ENCODE peak calls at places on chromosomes 12 and 14, in six cellular contexts. A is AG09309, C is right atrium auricular region, L is ovary, Z is lower leg skin, H is BE2C. M is an unnamed sample.

GRCh38 chr12:124125472-124125871 is 152.5 kb downstream of the ZNF664 start:
- DNase-seq in H (no peak), A (no peak), C (no peak), Z (no peak), L (no peak), M (no peak)

GRCh38 chr12:108620236-108620879 is 13.3 kb downstream of the SELPLG start:
- DNase-seq in L (no peak), Z (no peak), H (no peak), C (no peak), A (no peak), M (no peak)

GRCh38 chr12:54304187-54304810 is 3.5 kb upstream of the NFE2 start:
- DNase-seq in L (peak), A (peak), Z (peak), C (peak), H (peak), M (no peak)

GRCh38 chr12:123105427-123105826 is 45.5 kb downstream of the PITPNM2 start:
- DNase-seq in L (no peak), C (no peak), A (no peak), H (no peak), Z (no peak), M (no peak)

GRCh38 chr12:65187665-65188064 is 18.3 kb downstream of the LEMD3 start:
- DNase-seq in H (no peak), L (no peak), A (no peak), Z (no peak), C (no peak), M (no peak)

GRCh38 chr12:29782821-29783772 is 645 bp downstream of the TMTC1 start:
- DNase-seq in H (peak), Z (peak), C (peak), A (no peak), L (peak), M (no peak)

GRCh38 chr12:87163122-87163521 is 866.1 kb downstream of the C12orf50 start:
- DNase-seq in Z (no peak), C (no peak), L (no peak), H (no peak), A (no peak), M (no peak)

GRCh38 chr14:73167727-73168126 is 31.4 kb downstream of the PSEN1 start:
- DNase-seq in C (no peak), H (no peak), Z (no peak), L (no peak), A (no peak), M (no peak)

GRCh38 chr12:92096346-92097136 is 49.1 kb downstream of the BTG1 start:
- DNase-seq in A (no peak), Z (no peak), C (no peak), H (no peak), L (no peak), M (no peak)

GRCh38 chr14:36619131-36619530 is 36.7 kb upstream of the NKX2-8 start:
- DNase-seq in C (no peak), A (no peak), H (no peak), L (no peak), Z (no peak), M (no peak)

GRCh38 chr12:66963901-66964300 is 285.0 kb upstream of the GRIP1 start:
- DNase-seq in C (no peak), H (no peak), A (no peak), Z (no peak), L (no peak), M (no peak)

GRCh38 chr12:64180951-64181350 is 41.1 kb downstream of the KICS2 start:
- DNase-seq in H (no peak), C (peak), Z (no peak), L (no peak), A (no peak), M (no peak)

GRCh38 chr12:26402648-26403047 is 207.3 kb downstream of the SSPN start:
- DNase-seq in Z (no peak), H (no peak), A (no peak), L (no peak), C (no peak), M (no peak)

GRCh38 chr14:105913221-105913620 is 386.8 kb downstream of the TMEM121 start:
- DNase-seq in L (no peak), H (no peak), C (no peak), A (no peak), Z (no peak), M (no peak)

GRCh38 chr14:36504805-36505192 is 15.2 kb downstream of the NKX2-1 start:
- DNase-seq in L (no peak), Z (no peak), A (no peak), C (no peak), H (no peak), M (no peak)

GRCh38 chr14:59067135-59067894 is 121.2 kb upstream of the DAAM1 start:
- DNase-seq in C (no peak), L (no peak), Z (no peak), A (no peak), H (no peak), M (no peak)

GRCh38 chr12:102958073-102958829 is 777 bp downstream of the ASCL1 start:
- DNase-seq in A (no peak), C (no peak), L (no peak), H (peak), Z (no peak), M (peak)

GRCh38 chr12:49507139-49507538 is 31.7 kb upstream of the KCNH3 start:
- DNase-seq in A (peak), H (no peak), Z (no peak), L (no peak), C (no peak), M (peak)

GRCh38 chr12:115599251-115599811 is 678.2 kb downstream of the MED13L start:
- DNase-seq in L (no peak), Z (no peak), H (no peak), A (no peak), C (no peak), M (no peak)

GRCh38 chr12:41507286-41507685 is 319.2 kb downstream of the PDZRN4 start:
- DNase-seq in L (no peak), C (no peak), H (no peak), Z (no peak), A (no peak), M (no peak)

GRCh38 chr12:120060196-120060595 is 56.4 kb downstream of the RAB35 start:
- DNase-seq in Z (no peak), A (no peak), H (no peak), C (no peak), L (no peak), M (no peak)

GRCh38 chr12:103626498-103626897 is 39.4 kb downstream of the STAB2 start:
- DNase-seq in C (peak), L (no peak), A (peak), H (peak), Z (no peak), M (no peak)

GRCh38 chr12:17976202-17976601 is 113.8 kb downstream of the RERGL start:
- DNase-seq in C (no peak), Z (no peak), H (no peak), A (no peak), L (no peak), M (no peak)

GRCh38 chr14:105500036-105500725 is 9.1 kb downstream of the TEDC1 start:
- DNase-seq in C (no peak), Z (no peak), L (no peak), H (no peak), A (no peak), M (no peak)

GRCh38 chr14:101969480-101969879 is 5.1 kb downstream of the DYNC1H1 start:
- DNase-seq in L (no peak), A (no peak), Z (no peak), H (no peak), C (no peak), M (no peak)

GRCh38 chr12:8445731-8446130 is 10.0 kb upstream of the CLEC6A start:
- DNase-seq in L (no peak), H (no peak), C (no peak), A (no peak), Z (no peak), M (no peak)

GRCh38 chr14:102969060-102969791 is 46.8 kb downstream of the AMN start:
- DNase-seq in Z (no peak), C (no peak), L (no peak), H (no peak), A (no peak), M (no peak)

GRCh38 chr12:125228519-125229260 is 163.5 kb downstream of the AACS start:
- DNase-seq in L (no peak), H (peak), A (no peak), C (no peak), Z (no peak), M (no peak)

GRCh38 chr12:30973830-30974229 is 47.3 kb downstream of the TSPAN11 start:
- DNase-seq in A (no peak), H (no peak), C (no peak), Z (no peak), L (no peak), M (no peak)

GRCh38 chr12:51923506-51924365 is 16.4 kb downstream of the ACVRL1 start:
- DNase-seq in A (no peak), C (no peak), L (peak), H (peak), Z (peak), M (no peak)

GRCh38 chr14:71311061-71311460 is 403.8 kb downstream of the PCNX1 start:
- DNase-seq in Z (no peak), H (no peak), L (no peak), C (no peak), A (no peak), M (no peak)

GRCh38 chr12:132063491-132063890 is 80.6 kb downstream of the DDX51 start:
- DNase-seq in L (no peak), A (no peak), Z (no peak), C (no peak), H (no peak), M (no peak)

GRCh38 chr12:123097521-123098084 is 53.3 kb downstream of the PITPNM2 start:
- DNase-seq in L (peak), Z (no peak), A (no peak), H (no peak), C (peak), M (no peak)

GRCh38 chr14:89349196-89350008 is 67.6 kb downstream of the FOXN3 start:
- DNase-seq in H (peak), Z (no peak), L (peak), A (no peak), C (no peak), M (peak)

GRCh38 chr12:132236129-132236929 is 92.1 kb downstream of the NOC4L start:
- DNase-seq in H (no peak), C (no peak), A (no peak), Z (no peak), L (no peak), M (no peak)

GRCh38 chr12:116662612-116663144 is 75.2 kb downstream of the SPRING1 start:
- DNase-seq in A (no peak), Z (no peak), L (peak), C (no peak), H (peak), M (no peak)

GRCh38 chr12:42161529-42161928 is 16.9 kb upstream of the GXYLT1 start:
- DNase-seq in Z (no peak), C (no peak), A (no peak), H (no peak), L (no peak), M (no peak)

GRCh38 chr12:32651151-32651955 is 27.7 kb upstream of the DNM1L start:
- DNase-seq in Z (no peak), C (no peak), H (no peak), L (no peak), A (no peak), M (no peak)

GRCh38 chr12:32650508-32650907 is 28.6 kb upstream of the DNM1L start:
- DNase-seq in L (no peak), Z (no peak), H (no peak), C (no peak), A (no peak), M (no peak)

GRCh38 chr12:32647275-32647674 is 31.8 kb upstream of the DNM1L start:
- DNase-seq in C (no peak), H (no peak), L (no peak), Z (no peak), A (no peak), M (no peak)

DNA sequence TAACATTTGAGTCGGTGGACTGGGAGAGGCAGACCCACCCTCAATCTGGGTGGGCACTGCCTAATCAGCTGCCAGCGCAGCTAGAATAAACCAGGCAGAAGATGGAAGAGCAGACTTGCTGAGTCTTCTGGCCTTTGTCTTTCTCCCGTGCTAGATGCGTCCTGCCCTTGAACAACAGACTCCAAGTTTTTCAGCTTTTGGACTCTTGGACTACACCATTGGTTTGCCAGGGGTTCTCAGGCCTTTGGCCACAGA is 27.2 kb upstream of the DNM1L start:
- DNase-seq in L (no peak), C (no peak), A (no peak), Z (no peak), H (no peak), M (no peak)
- TF ChIP-seq CTCF in L (no peak), C (no peak), A (no peak), Z (no peak), H (no peak), M (no peak)

DNA sequence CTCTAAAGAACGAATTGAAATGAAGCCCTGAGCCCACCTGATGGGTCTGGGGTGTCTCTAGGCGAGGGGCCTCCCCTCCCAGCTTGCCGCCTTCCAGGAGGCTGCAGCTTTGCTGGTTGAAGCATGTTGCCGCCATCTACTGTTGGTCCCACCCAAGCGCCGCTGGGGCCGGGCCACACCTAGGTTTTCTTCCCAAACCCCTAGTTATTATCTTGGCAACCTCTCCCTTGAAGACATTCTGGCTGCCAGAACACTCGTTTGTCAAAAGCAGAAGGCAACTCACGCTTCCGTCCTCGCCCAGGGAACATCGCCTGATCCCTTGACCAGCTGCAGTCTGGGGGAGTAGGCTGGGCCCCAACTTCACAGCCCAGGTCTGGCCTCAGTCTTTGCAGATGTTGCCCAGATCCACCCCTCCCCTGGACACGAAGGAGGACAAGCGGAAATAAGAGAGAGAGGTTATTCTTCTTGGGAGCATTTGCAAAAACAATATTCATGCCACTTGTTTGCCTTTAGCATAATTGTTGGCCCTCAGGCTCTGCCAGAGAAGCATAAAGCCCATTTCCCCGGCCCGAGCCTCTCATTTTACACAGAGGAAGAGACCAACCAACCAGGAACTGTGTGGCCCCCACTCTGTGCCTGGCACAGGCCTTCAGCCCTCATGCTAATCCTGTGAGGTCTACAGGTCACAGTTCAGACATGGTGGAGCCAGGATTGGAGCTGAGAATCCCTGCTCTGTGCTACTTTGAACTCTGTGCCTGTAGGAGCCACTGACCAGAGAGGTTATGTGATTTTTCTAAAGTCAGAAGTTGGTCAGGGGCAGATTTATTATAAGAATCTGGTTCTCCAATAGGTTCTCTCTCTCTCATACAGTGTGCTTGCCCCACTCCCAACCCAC is 6.7 kb downstream of the EMP1 start:
- DNase-seq in C (peak), L (peak), Z (peak), H (peak), A (no peak), M (no peak)
- H3K4me3 ChIP-seq in C (peak), L (no peak), Z (no peak), H (no peak), A (peak), M (no peak)

DNA sequence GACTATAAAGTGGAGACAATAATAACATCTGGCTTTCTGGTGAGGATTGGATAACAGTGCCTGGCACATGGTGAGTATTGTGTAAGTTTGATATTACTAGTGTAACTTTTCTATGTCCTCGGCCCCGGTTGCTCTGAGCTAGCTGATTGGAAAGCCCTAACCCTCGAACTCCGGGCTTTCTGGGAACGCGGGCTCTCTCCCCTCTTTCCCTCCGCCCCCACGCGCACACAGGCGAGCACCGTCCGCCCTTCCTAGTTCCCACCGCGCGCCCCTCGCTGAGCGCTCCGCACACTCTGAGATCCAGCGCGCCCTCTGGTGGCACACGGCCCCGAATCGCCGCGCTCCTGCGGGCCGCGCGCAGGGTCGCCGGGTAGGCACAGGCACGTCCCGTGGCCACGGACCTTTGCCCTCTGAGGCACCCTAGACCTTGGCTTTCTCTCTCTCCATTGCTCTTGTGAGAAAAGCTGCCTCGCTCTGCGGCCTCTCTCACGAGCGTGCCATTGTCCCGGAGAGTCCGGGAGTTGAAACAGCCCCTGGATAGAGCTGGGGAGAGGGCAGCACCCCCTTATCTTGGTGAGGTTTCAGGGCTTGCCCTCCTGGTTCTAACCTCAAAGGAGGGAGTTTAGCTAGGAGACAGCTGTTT is 23.2 kb upstream of the ESRRB start:
- DNase-seq in C (no peak), A (no peak), L (peak), H (peak), Z (no peak), M (no peak)
- TF ChIP-seq CTCF in C (peak), A (peak), L (peak), H (peak), Z (peak), M (peak)

DNA sequence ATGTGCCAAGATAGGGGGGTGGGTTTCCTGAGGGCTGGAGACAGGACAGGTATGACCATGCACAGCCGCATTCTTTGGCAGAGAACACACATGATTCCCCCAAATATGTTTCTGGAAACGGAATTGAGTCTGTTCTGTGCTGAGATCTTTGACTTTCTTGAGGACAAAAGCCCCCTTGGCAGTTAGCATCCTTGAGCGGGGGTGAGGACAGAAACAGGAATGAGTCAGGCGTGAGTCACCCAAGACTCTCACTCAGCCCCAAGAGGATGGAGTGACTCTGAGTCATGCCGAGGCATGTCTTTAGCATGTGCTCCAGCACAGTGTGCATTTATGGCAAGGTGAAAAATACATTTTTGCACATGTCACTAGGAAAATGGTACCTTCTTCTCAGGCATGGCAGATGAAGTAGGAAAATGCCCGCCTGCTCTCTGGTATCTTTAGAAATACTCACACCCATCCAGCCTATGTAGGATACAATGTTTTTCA is 52.1 kb downstream of the DAD1 start:
- DNase-seq in Z (peak), C (peak), H (no peak), A (peak), L (peak), M (peak)
- H3K4me3 ChIP-seq in Z (no peak), C (no peak), H (no peak), A (no peak), L (no peak), M (no peak)

DNA sequence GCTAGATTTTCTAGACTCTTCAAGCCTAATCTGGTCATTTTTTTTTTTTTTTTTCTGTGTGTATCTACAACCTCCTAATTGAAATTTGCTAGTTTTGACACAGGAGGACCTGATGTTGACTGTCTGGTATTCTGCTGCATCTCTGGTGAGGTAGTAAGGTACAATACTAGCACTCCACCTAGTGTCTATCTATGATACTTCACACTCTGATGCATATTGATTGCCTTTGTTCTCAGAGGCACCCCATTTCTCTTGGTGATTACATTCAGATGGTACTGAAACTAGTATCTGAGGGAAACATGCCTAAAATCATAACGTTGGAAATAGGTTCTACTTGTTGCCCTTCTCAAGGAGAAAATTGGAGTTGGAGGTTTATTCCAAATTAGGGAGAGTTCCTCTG is 930.5 kb upstream of the NOVA1 start:
- DNase-seq in L (no peak), A (no peak), Z (no peak), C (no peak), H (no peak), M (peak)
- TF ChIP-seq CTCF in L (no peak), A (no peak), Z (no peak), C (no peak), H (peak), M (peak)

GRCh38 chr12:14905269-14906004 is 19.8 kb upstream of the MGP start:
- DNase-seq in A (no peak), C (no peak), L (no peak), Z (no peak), H (no peak), M (no peak)
- H3K4me3 ChIP-seq in A (no peak), C (no peak), L (no peak), Z (no peak), H (no peak), M (no peak)